ENCODE peak calls at places on chromosomes 5 and 9, in ten cellular contexts. G is fibroblast of lung; H is brain microvascular endothelial cell; K is CD8-positive, alpha-beta T cell; D is kidney epithelial cell; S is stomach; N is testis; T is AG04450; X is suprapubic skin; U is upper lobe of right lung. Z is an unnamed sample.

GRCh38 chr5:84255318-84255717 is 129.4 kb downstream of the EDIL3 start:
- DNase-seq in G (peak; percentile 35), H (no peak), K (no peak), D (no peak), S (no peak), N (no peak), T (no peak), X (no peak), U (no peak), Z (no peak)

GRCh38 chr9:117772960-117773359 is 68.8 kb downstream of the TLR4 start:
- DNase-seq in G (peak; percentile 58), H (peak; percentile 41), K (no peak), D (peak; percentile 19), S (no peak), N (no peak), T (no peak), X (no peak), U (no peak), Z (no peak)

GRCh38 chr9:91857291-91857781 is 92.7 kb downstream of the ROR2 start:
- DNase-seq in G (peak; percentile 25), H (peak; percentile 26), K (no peak), D (no peak), S (no peak), N (no peak), T (no peak), X (no peak), U (no peak), Z (no peak)

GRCh38 chr5:51694826-51695225 is 311.6 kb downstream of the ISL1 start:
- DNase-seq in G (no peak), H (no peak), K (no peak), D (no peak), S (no peak), N (no peak), T (no peak), X (no peak), U (no peak), Z (no peak)

GRCh38 chr5:79512692-79513518 is 1.0 kb downstream of the HOMER1 start:
- DNase-seq in G (peak; percentile 54), H (peak; percentile 11), K (no peak), D (no peak), S (no peak), N (no peak), T (no peak), X (no peak), U (no peak), Z (no peak)

GRCh38 chr5:133285583-133286021 is 233.8 kb downstream of the HSPA4 start:
- DNase-seq in G (peak; percentile 67), H (no peak), K (no peak), D (peak; percentile 82), S (peak; percentile 41), N (peak; percentile 47), T (peak; percentile 24), X (no peak), U (no peak), Z (no peak)

GRCh38 chr5:14551211-14551610 is 30.4 kb upstream of the OTULINL start:
- DNase-seq in G (no peak), H (no peak), K (no peak), D (no peak), S (no peak), N (no peak), T (no peak), X (no peak), U (no peak), Z (no peak)

GRCh38 chr9:114317665-114318357 is 5.1 kb upstream of the ORM1 start:
- DNase-seq in G (peak; percentile 13), H (no peak), K (no peak), D (no peak), S (no peak), N (peak; percentile 1), T (peak; percentile 70), X (peak; percentile 6), U (peak; percentile 23), Z (no peak)

DNA sequence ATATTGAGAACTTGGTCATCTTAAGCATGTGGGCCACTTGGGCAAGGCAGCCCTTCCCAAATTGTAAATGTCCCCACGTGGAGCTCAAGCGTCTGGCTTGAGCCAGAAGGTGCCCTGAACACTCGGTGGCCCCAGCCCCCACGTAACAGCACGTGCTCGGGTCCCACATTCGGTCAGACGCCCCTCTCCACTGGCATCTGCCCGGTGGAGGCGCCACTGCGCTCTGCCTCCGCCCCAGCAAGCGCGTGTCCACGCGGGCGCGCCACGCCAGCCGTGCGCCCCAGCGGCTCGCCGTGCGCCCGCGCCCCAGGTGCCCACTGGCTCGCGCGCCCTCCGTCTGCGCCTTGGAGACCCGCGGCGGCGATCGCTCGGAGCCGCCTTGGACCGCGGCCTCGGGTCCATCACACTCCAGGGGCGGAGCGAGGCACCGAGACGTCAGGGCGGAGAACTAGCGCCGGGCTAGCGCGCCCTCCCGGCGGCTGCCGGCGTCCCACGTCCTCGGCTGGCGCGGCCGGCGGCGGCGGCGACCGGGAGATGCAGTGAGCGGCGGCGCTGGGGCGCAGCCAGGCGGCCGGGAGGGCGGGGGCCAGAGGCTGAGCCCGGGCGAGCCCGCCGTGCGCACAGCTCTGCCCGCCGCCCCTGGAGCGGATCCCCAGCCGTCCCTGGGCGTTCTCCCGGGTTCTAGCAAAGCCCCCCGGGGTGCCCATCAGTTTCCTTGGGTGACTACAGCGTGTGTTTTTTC is at the start of gene PALM2AKAP2:
- DNase-seq in G (peak; percentile 73), H (peak; percentile 46), K (no peak), D (no peak), S (no peak), N (peak; percentile 31), T (no peak), X (peak; percentile 64), U (peak; percentile 79), Z (no peak)
- TF ChIP-seq CTCF in G (peak; percentile 23), H (peak; percentile 49), K (no peak), D (peak; percentile 37), S (no peak), N (peak; percentile 9), T (peak; percentile 32), X (peak; percentile 27), U (no peak), Z (peak; percentile 28)

GRCh38 chr5:132259061-132259851 is 1.8 kb downstream of the PDLIM4 start:
- DNase-seq in G (peak; percentile 94), H (peak; percentile 84), K (no peak), D (no peak), S (peak; percentile 16), N (peak; percentile 64), T (peak; percentile 74), X (peak; percentile 87), U (peak; percentile 70), Z (peak; percentile 68)

GRCh38 chr5:132257131-132258101 is at the start of gene PDLIM4:
- DNase-seq in G (peak; percentile 56), H (peak; percentile 17), K (no peak), D (no peak), S (no peak), N (peak; percentile 37), T (no peak), X (peak; percentile 77), U (peak; percentile 66), Z (no peak)

GRCh38 chr5:132260051-132260450 is 2.6 kb downstream of the PDLIM4 start:
- DNase-seq in G (peak; percentile 82), H (peak; percentile 28), K (no peak), D (no peak), S (no peak), N (no peak), T (no peak), X (no peak), U (no peak), Z (no peak)

GRCh38 chr5:132256783-132257130 is 739 bp upstream of the PDLIM4 start:
- DNase-seq in G (no peak), H (no peak), K (no peak), D (no peak), S (no peak), N (no peak), T (no peak), X (no peak), U (no peak), Z (no peak)

DNA sequence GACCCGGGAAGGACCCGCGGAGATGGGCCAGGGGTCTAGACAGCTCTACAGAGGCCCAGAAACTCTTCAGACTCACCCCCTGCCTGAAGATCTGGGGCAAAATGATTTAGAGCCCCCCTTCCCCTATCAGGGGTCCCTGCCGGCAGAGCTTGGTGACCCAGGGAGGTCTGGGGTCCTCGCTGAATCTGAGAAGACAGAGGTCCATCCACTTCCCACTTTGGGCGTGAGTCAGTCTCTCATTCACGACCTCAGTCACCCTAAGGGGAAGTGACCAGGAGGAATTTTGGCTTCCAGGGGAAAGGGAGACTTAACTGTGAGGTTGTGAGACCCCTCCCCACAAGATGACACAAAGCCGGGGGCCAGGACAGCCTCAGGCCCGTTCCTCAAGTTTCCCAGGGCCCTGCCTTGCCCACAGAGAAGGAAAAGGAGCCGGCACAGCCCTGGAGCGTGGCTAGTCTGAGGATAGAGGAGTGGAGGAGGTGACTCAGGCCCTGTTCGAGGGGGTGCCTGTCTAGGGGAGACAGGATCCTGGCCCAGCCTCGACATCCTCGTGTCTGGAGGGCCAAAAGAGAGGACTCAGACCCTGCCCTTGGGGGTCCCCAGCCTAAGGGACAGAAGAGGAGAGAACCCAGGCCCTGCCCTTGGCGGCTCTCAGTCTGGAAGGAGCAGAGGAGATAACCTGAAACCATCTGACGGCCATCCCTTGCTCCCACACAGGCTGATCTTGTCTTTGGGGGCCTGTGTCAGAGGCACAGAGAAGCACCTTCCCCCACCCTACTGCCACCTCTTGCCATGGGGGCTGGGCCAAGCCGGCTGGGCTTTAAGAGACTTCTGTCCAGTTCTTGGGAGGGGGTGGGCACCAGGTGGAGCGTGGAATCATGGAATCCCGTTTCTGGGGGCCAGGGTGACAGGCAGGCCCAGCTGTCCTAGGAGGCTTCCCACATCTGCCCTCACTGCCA is 885 bp downstream of the PDLIM4 start:
- DNase-seq in G (peak; percentile 68), H (peak; percentile 53), K (no peak), D (no peak), S (no peak), N (no peak), T (no peak), X (peak; percentile 78), U (peak; percentile 61), Z (no peak)
- H3K4me3 ChIP-seq in G (peak overlapping the region; percentile 62), H (peak overlapping the region; percentile 81), K (no peak overlapping the region), D (peak overlapping the region; percentile 86), S (peak overlapping the region; percentile 53), N (peak overlapping the region; percentile 22), T (peak overlapping the region; percentile 81), X (peak overlapping the region; percentile 60), U (peak overlapping the region; percentile 48), Z (peak overlapping the region; percentile 80)

GRCh38 chr5:114362977-114363721 is 1.3 kb downstream of the KCNN2 start:
- DNase-seq in G (no peak), H (no peak), K (no peak), D (no peak), S (no peak), N (no peak), T (no peak), X (no peak), U (no peak), Z (no peak)

GRCh38 chr5:114360362-114360761 is 1.5 kb upstream of the KCNN2 start:
- DNase-seq in G (no peak), H (no peak), K (no peak), D (no peak), S (no peak), N (no peak), T (no peak), X (no peak), U (no peak), Z (no peak)

GRCh38 chr5:114362197-114362976 is 517 bp downstream of the KCNN2 start:
- DNase-seq in G (peak; percentile 34), H (no peak), K (no peak), D (no peak), S (no peak), N (peak; percentile 42), T (no peak), X (no peak), U (peak; percentile 67), Z (no peak)

GRCh38 chr5:114361724-114362196 is at the start of gene KCNN2:
- DNase-seq in G (peak; percentile 57), H (peak; percentile 12), K (no peak), D (peak; percentile 59), S (peak; percentile 74), N (peak; percentile 94), T (peak; percentile 53), X (peak; percentile 67), U (peak; percentile 84), Z (peak; percentile 3)

GRCh38 chr5:114360816-114361723 is 800 bp upstream of the KCNN2 start:
- DNase-seq in G (no peak), H (no peak), K (no peak), D (no peak), S (no peak), N (peak; percentile 46), T (no peak), X (no peak), U (peak; percentile 64), Z (no peak)
- TF ChIP-seq CTCF in G (peak; percentile 26), H (no peak), K (no peak), D (no peak), S (no peak), N (no peak), T (peak; percentile 29), X (no peak), U (no peak), Z (no peak)

GRCh38 chr9:136249881-136250559 is 4.4 kb upstream of the QSOX2 start:
- DNase-seq in G (no peak), H (no peak), K (no peak), D (no peak), S (no peak), N (no peak), T (no peak), X (no peak), U (no peak), Z (no peak)

GRCh38 chr9:136247551-136247916 is 1.9 kb upstream of the QSOX2 start:
- DNase-seq in G (no peak), H (no peak), K (no peak), D (no peak), S (no peak), N (no peak), T (no peak), X (no peak), U (no peak), Z (no peak)

GRCh38 chr9:136246849-136247550 is 1.4 kb upstream of the QSOX2 start:
- DNase-seq in G (no peak), H (no peak), K (no peak), D (no peak), S (no peak), N (no peak), T (no peak), X (no peak), U (no peak), Z (no peak)

GRCh38 chr9:136248951-136249880 is 3.6 kb upstream of the QSOX2 start:
- DNase-seq in G (no peak), H (no peak), K (no peak), D (no peak), S (no peak), N (no peak), T (no peak), X (no peak), U (no peak), Z (no peak)

DNA sequence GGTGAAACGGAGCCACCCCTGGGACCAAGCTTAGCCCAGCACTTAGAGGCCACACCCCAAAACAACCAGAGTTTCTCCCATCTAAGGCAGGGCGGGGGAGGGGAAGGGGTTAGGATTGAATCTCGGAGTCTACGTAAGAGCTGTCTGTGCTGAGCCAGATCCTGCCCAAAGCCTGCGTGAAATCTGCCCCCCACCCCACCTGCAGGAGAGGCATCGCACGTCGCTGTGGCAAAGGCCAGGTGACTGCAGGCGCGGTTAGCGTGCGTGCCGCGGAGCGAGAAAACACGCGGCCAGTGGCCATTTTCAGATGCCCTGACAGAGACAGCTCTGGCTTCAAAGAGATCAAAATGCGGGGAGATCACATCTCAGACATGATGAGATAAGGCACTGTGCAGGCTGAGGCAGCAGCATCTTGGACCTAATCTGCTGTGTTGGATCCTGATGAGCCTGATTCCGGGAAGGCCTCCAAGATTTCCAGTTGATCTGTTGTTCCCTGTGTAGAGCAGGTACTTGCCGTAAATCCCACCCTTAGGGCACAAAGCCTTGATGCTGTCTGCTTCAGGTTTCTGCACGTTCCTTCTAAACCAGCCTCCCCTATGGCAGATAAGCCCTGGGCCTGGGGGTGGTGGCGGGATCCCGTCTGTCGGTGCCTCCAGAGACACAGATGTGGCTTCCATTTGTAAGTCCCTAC is 2.5 kb upstream of the QSOX2 start:
- DNase-seq in G (no peak), H (no peak), K (no peak), D (no peak), S (no peak), N (no peak), T (no peak), X (no peak), U (no peak), Z (no peak)
- H3K4me3 ChIP-seq in G (no peak overlapping the region), H (no peak overlapping the region), K (no peak overlapping the region), D (no peak overlapping the region), S (no peak overlapping the region), N (no peak overlapping the region), T (no peak overlapping the region), X (no peak overlapping the region), U (no peak overlapping the region), Z (no peak overlapping the region)

Z was measured in astrocyte of the cerebellum.